ENCODE peak calls at places on chromosomes 16 and 17, in nine cellular contexts. I is tibial nerve, T is uterus, Z is body of pancreas, C is gastrocnemius medialis, P is IMR-90, N is prostate gland, Y is lower leg skin, E is A549. G is an unnamed sample.

GRCh38 chr16:50696575-50697420 is 3.4 kb downstream of the NOD2 start:
- DNase-seq in I (peak; percentile 73), T (peak; percentile 71), Z (peak; percentile 51), C (peak; percentile 74), P (peak; percentile 26), N (peak; percentile 46), Y (peak; percentile 97), E (peak; percentile 52), G (no peak)

GRCh38 chr17:13362341-13363122 is 239.2 kb downstream of the HS3ST3A1 start:
- DNase-seq in I (no peak), T (no peak), Z (no peak), C (no peak), P (peak; percentile 91), N (no peak), Y (no peak), E (no peak), G (no peak)

GRCh38 chr17:2107050-2107449 is 52.1 kb downstream of the HIC1 start:
- DNase-seq in I (no peak), T (no peak), Z (no peak), C (no peak), P (no peak), N (no peak), Y (peak; percentile 42), E (no peak), G (no peak)

GRCh38 chr17:12789976-12790805 is 893 bp downstream of the ARHGAP44 start:
- DNase-seq in I (no peak), T (peak; percentile 19), Z (peak; percentile 43), C (no peak), P (no peak), N (peak; percentile 7), Y (no peak), E (no peak), G (peak; percentile 11)

GRCh38 chr17:28689011-28689410 is 22.7 kb downstream of the PROCA1 start:
- DNase-seq in I (no peak), T (no peak), Z (no peak), C (no peak), P (no peak), N (no peak), Y (no peak), E (no peak), G (no peak)

GRCh38 chr17:81582341-81582740 is 30.2 kb upstream of the FAAP100 start:
- DNase-seq in I (no peak), T (no peak), Z (no peak), C (no peak), P (peak; percentile 76), N (no peak), Y (no peak), E (no peak), G (no peak)

GRCh38 chr17:80834896-80835281 is 156.8 kb upstream of the CHMP6 start:
- DNase-seq in I (no peak), T (no peak), Z (no peak), C (no peak), P (no peak), N (no peak), Y (no peak), E (no peak), G (no peak)

GRCh38 chr17:67557052-67557845 is 160.5 kb upstream of the NOL11 start:
- DNase-seq in I (no peak), T (no peak), Z (no peak), C (no peak), P (no peak), N (no peak), Y (peak; percentile 57), E (no peak), G (no peak)

GRCh38 chr16:1731073-1731472 is 25.1 kb downstream of the MAPK8IP3 start:
- DNase-seq in I (no peak), T (no peak), Z (no peak), C (no peak), P (no peak), N (no peak), Y (no peak), E (no peak), G (no peak)

GRCh38 chr17:77127735-77128361 is 12.9 kb upstream of the SEC14L1 start:
- DNase-seq in I (peak; percentile 44), T (no peak), Z (peak; percentile 56), C (peak; percentile 58), P (no peak), N (peak; percentile 22), Y (peak; percentile 90), E (no peak), G (peak; percentile 83)

GRCh38 chr17:82377924-82378740 is 6.6 kb downstream of the UTS2R start:
- DNase-seq in I (no peak), T (no peak), Z (no peak), C (no peak), P (no peak), N (no peak), Y (no peak), E (no peak), G (peak; percentile 78)

GRCh38 chr17:13244511-13244910 is 226.7 kb upstream of the ELAC2 start:
- DNase-seq in I (peak; percentile 33), T (no peak), Z (peak; percentile 28), C (peak; percentile 40), P (no peak), N (no peak), Y (no peak), E (no peak), G (no peak)

GRCh38 chr17:36104601-36105000 is 974 bp downstream of the CCL4 start:
- DNase-seq in I (no peak), T (no peak), Z (no peak), C (no peak), P (no peak), N (no peak), Y (no peak), E (no peak), G (no peak)

GRCh38 chr16:24070851-24071250 is 185.3 kb upstream of the CACNG3 start:
- DNase-seq in I (no peak), T (no peak), Z (peak; percentile 37), C (no peak), P (peak; percentile 22), N (no peak), Y (no peak), E (peak; percentile 51), G (no peak)

GRCh38 chr16:69105501-69106361 is at the start of gene HAS3:
- DNase-seq in I (no peak), T (no peak), Z (peak; percentile 77), C (no peak), P (peak; percentile 48), N (peak; percentile 52), Y (no peak), E (peak; percentile 84), G (peak; percentile 95)

DNA sequence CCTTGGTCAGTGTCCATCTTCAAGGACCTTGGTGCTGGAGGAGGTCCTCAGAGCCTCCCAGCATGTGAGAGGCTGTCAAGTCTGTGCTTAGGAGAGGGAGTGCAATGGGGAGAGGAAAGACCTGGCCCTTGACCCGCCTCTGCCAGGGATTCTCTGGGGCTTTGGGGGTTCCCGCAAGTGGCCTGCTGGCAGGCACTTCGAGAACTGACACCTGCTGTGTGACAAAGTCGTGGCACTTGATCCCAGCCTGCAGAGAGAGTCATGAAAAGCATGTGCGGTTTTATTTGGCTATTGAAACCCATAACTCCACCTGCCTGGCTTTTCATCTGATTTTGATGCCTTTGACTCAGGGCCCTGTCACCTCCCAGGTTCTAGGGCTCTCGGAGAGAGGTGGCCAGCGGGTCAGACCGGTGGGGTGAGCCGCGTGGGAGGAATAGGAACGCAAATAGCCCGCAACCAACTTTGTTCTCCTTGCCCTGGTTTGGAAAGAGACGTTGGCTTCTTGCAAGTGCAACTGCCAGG is 42.8 kb upstream of the GSE1 start:
- DNase-seq in I (no peak), T (no peak), Z (no peak), C (no peak), P (no peak), N (no peak), Y (no peak), E (no peak), G (peak; percentile 59)
- TF ChIP-seq POLR2A in I (no peak), T (no peak), Z (no peak), C (no peak), P (no peak), N (no peak), Y (no peak), E (no peak), G (no peak)

DNA sequence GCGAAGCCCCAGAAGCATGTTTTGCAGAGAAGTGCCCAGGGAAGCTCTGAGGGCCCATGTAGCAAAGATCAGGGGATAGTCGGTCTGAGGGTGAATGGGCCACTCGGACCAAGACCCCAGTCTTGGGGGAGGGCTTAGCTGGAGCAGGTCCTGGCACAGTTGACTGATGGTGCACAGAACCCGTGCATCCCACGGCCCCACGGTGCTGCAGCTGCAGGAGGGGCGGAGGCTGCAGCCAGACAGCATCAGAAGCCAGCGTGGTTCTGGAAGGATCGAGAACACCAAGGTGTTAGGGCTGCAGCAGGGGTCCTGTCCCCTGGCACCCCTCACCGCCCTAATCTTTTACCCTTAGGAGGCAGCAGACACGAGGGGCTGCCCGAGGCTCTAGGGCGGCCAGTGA is 6.5 kb upstream of the MC1R start:
- DNase-seq in I (no peak), T (no peak), Z (no peak), C (no peak), P (no peak), N (no peak), Y (no peak), E (no peak), G (no peak)
- TF ChIP-seq POLR2A in I (no peak), T (no peak), Z (no peak), C (no peak), P (no peak), N (no peak), Y (no peak), E (no peak), G (no peak)

DNA sequence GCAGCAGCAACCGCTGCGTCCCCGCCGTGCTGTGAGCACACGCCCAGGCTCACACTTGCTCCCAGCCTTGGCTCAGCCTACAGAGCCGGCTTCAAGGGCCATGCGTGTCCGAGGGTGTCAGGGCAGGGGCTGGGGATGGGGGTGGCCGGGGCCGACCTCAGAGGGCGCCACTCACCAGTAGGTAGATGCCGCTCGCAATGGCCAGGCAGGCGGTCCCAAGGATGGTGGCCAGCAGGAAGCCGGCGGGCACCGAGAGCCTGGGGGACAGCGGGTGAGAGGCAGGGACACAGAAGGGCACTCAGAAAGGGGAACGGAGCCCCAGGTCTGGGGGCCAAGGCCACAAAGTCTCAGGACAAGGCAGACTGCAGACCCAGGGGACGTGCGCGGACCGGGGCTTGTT is 4.9 kb downstream of the CYBA start:
- DNase-seq in I (no peak), T (no peak), Z (no peak), C (no peak), P (no peak), N (no peak), Y (no peak), E (no peak), G (peak; percentile 81)
- TF ChIP-seq POLR2A in I (no peak), T (no peak), Z (no peak), C (no peak), P (no peak), N (no peak), Y (no peak), E (no peak), G (no peak)

DNA sequence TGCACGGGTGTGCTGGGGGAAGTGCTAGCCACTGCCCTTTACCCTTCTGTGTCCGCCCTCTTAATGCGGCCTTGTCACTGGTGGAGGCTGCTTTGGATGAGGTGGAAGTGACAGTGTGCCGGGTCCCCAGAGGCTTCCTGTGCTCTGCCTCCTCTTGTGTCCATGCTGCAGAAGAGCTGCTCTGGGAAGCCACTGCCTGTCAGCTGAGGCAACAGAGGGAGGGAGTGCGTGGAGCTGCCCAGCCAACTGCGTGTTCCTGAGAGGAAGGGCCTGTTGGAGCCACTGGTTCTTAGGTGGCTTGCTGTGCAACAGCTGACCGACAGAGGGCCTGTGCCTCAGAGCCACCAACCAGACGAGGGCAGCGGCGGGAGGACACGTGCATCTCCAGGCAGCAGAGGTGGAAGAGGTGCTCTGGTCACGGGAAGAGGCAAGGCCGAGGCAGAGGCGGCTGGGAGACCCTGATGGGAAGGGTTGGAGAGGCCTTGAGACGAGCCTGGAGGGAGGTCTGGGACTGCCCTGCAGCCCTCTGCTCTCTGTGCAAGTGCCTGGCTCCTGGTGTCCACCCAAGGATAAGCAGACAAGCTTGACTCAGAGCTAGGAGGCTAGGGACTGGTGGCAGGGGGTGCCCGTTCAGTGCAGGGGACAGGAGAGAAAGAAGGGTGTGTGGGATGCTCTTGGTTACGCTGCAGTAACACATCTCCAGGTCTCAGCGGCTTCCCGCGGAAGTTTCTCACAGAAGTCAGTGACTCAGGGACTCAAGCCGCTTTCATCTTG is 25.4 kb downstream of the B9D1 start:
- DNase-seq in I (no peak), T (peak; percentile 61), Z (peak; percentile 85), C (no peak), P (no peak), N (no peak), Y (peak; percentile 90), E (peak; percentile 39), G (peak; percentile 69)
- TF ChIP-seq POLR2A in I (no peak), T (no peak), Z (no peak), C (no peak), P (no peak), N (no peak), Y (no peak), E (peak; percentile 3), G (no peak)

G was measured in upper lobe of left lung.